ENCODE peak calls at places on chromosomes 6 and 20, in eight cellular contexts. S is breast epithelium; N is Peyer's patch; C is A549; L is SJCRH30; T is PC-9; V is suprapubic skin; H is naive thymus-derived CD4-positive, alpha-beta T cell. F is an unnamed sample. For H3K9me3, the result is how much of the 10 kb centered on the place peaks cover.

GRCh38 chr6:151071295-151071694 is 168.5 kb upstream of the AKAP12 start:
- DNase-seq in H (no peak), T (no peak), L (no peak), N (no peak), S (no peak), C (peak), V (no peak), F (no peak)

GRCh38 chr20:38300433-38300832 is 3.5 kb upstream of the BPI start:
- DNase-seq in C (no peak), N (no peak), H (no peak), S (no peak), V (no peak), L (no peak), T (no peak), F (no peak)

GRCh38 chr20:2619961-2620595 is 32.4 kb upstream of the NOP56 start:
- DNase-seq in L (no peak), T (no peak), N (no peak), C (peak), V (no peak), S (no peak), H (no peak), F (no peak)

GRCh38 chr6:50822078-50822476 is 3.4 kb downstream of the TFAP2B start:
- DNase-seq in N (no peak), H (no peak), C (no peak), V (no peak), S (no peak), L (peak), T (no peak), F (no peak)

GRCh38 chr6:98636941-98637340 is 197.4 kb upstream of the POU3F2 start:
- DNase-seq in V (no peak), S (no peak), H (no peak), L (no peak), C (no peak), N (no peak), T (no peak), F (no peak)

GRCh38 chr6:1817033-1817761 is 207.5 kb downstream of the FOXC1 start:
- DNase-seq in L (no peak), S (no peak), H (no peak), N (no peak), T (no peak), C (no peak), V (no peak), F (no peak)

GRCh38 chr6:139653136-139653535 is 278.7 kb upstream of the CITED2 start:
- DNase-seq in V (no peak), L (no peak), S (no peak), T (no peak), H (no peak), C (no peak), N (no peak), F (no peak)

GRCh38 chr20:63009044-63009961 is 2.5 kb upstream of the BHLHE23 start:
- DNase-seq in H (peak), L (peak), V (peak), N (peak), T (peak), S (peak), C (peak), F (peak)

GRCh38 chr20:56460459-56460858 is 8.0 kb upstream of the RTF2 start:
- DNase-seq in S (no peak), L (no peak), N (no peak), H (peak), T (no peak), V (no peak), C (no peak), F (peak)

GRCh38 chr6:12190252-12190651 is 99.9 kb upstream of the EDN1 start:
- DNase-seq in T (no peak), C (no peak), V (no peak), N (no peak), H (no peak), L (no peak), S (no peak), F (no peak)

GRCh38 chr20:4329232-4329631 is 313.9 kb upstream of the RNF24 start:
- DNase-seq in S (no peak), H (no peak), V (no peak), L (no peak), T (no peak), C (peak), N (no peak), F (no peak)

GRCh38 chr20:51220293-51220706 is 197.4 kb upstream of the KCNG1 start:
- DNase-seq in C (peak), H (no peak), T (no peak), V (no peak), L (peak), S (no peak), N (peak), F (peak)

GRCh38 chr20:51219544-51219943 is 196.6 kb upstream of the KCNG1 start:
- DNase-seq in T (no peak), C (no peak), L (no peak), H (no peak), S (no peak), N (no peak), V (no peak), F (no peak)

GRCh38 chr20:51223163-51223562 is 200.3 kb upstream of the KCNG1 start:
- DNase-seq in L (no peak), T (no peak), V (no peak), C (no peak), S (no peak), N (no peak), H (no peak), F (no peak)

GRCh38 chr20:51221791-51222408 is 199.0 kb upstream of the KCNG1 start:
- DNase-seq in H (no peak), V (no peak), L (no peak), C (no peak), T (peak), S (no peak), N (peak), F (no peak)

GRCh38 chr20:51221103-51221502 is 198.2 kb upstream of the KCNG1 start:
- DNase-seq in S (no peak), H (no peak), L (no peak), N (no peak), V (no peak), C (no peak), T (no peak), F (no peak)
- H3K9me3 ChIP-seq in S (under half), H (under half), L (under half), N (under half), V (under half), C (under half), T (under half), F (under half)

DNA sequence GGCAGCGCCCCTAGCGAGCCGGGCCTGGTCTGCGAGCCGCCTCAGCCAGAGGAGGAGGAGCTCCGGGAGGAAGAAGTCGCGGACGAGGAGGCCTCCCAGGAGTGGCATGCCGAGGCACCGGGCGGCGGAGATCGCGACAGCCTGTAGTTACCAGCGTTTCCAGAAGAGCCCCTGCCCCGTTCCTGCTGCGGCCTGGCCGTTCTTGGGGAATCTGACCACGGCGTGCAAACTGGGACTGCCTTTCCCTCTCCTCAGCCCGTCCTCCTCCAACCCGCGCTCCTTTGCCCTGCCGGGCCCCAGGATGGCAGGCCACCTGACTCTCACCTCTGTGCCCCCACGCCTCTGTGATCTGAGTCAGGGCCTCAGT is 802 bp downstream of the HDGFL1 start:
- DNase-seq in N (no peak), V (no peak), S (no peak), H (no peak), C (no peak), T (no peak), L (no peak), F (no peak)
- H3K9me3 ChIP-seq in N (under half), V (under half), S (under half), H (under half), C (under half), T (under half), L (under half), F (under half)

DNA sequence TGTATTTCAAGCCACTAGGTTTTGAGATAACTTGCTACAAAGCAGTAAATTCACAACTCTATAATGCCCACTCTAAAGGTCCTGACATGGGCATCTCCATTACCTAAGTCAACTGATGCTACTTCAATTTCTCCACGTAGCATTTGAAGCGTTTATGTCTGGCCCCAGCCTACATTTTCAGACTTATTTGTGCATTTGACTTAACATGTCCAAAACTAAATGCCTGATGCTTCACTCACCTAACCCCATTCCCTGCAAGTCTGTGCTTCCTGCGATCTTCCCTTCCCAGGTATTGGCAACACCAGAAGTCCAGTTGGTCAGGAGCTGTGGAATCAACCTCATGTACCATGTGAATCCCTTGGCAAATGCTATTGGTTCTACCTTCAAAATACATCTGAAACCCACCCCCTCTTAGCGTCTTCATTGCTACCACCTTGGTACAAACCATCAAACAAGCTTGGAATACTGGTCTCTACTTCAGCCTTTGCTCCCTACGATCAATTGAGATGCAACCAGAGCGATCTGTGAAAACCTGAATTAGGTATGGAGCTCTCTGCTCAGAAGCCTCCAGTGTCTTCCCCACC is 12.8 kb upstream of the ZNFX1 start:
- DNase-seq in V (no peak), L (no peak), C (no peak), S (no peak), N (no peak), T (no peak), H (no peak), F (no peak)
- H3K9me3 ChIP-seq in V (under half), L (under half), C (under half), S (under half), N (under half), T (under half), H (under half), F (under half)

DNA sequence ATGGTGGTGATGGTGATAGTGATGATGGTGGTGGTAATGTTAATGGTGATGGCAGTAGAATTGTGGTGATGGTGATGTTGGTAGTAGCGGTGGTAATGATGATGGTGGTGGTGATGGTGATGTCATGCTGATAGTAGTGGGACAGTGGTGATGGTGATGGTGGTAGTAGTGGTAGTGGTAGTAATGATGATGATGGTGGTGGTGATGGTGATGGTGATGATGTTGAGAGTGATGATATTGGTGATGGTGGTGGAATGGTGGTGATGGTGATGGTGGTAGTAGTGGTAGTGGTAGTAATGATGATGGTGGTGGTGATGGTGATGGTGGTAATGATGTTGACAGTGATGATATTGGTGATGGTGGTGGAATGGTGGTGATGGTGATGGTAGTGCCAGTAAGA is 128.8 kb downstream of the LPA start:
- DNase-seq in L (no peak), H (no peak), N (no peak), V (no peak), T (no peak), C (no peak), S (no peak), F (no peak)
- H3K9me3 ChIP-seq in L (under half), H (under half), N (under half), V (under half), T (under half), C (under half), S (under half), F (under half)